ENCODE peak calls at places on chromosomes 4 and X, in four cellular contexts. G is NCI-H1436, F is GM12892, W is NCI-H1105. N is an unnamed sample.
A peak's percentile ranks its signal among the peaks of the same experiment; 100 is the strongest.

GRCh38 chrX:2264179-2265030 is 236.4 kb downstream of the DHRSX start:
- DNase-seq in G (no peak), F (no peak), W (no peak), N (no peak)

GRCh38 chrX:37666516-37666915 is 19.1 kb upstream of the XK start:
- DNase-seq in G (no peak), F (no peak), W (no peak), N (no peak)

GRCh38 chr4:85756938-85757337 is 282.0 kb downstream of the ARHGAP24 start:
- DNase-seq in G (peak; percentile 16), F (no peak), W (no peak), N (peak; percentile 37)

GRCh38 chrX:101774340-101774739 is 114.7 kb upstream of the ARMCX2 start:
- DNase-seq in G (no peak), F (no peak), W (no peak), N (no peak)

GRCh38 chr4:107548211-107548905 is 171.7 kb downstream of the PAPSS1 start:
- DNase-seq in G (no peak), F (no peak), W (no peak), N (no peak)

GRCh38 chrX:136310411-136310810 is 9.6 kb downstream of the ADGRG4 start:
- DNase-seq in G (no peak), F (no peak), W (no peak), N (peak; percentile 5)

GRCh38 chr4:26105815-26106699 is 192.0 kb downstream of the SMIM20 start:
- DNase-seq in G (no peak), F (no peak), W (no peak), N (no peak)

GRCh38 chr4:26213317-26213716 is 107.5 kb upstream of the RBPJ start:
- DNase-seq in G (no peak), F (no peak), W (no peak), N (no peak)

GRCh38 chr4:22488136-22488535 is 27.7 kb downstream of the ADGRA3 start:
- DNase-seq in G (no peak), F (no peak), W (no peak), N (no peak)

GRCh38 chr4:169900241-169900845 is 125.9 kb downstream of the MFAP3L start:
- DNase-seq in G (no peak), F (no peak), W (no peak), N (no peak)

GRCh38 chr4:36385951-36386561 is 104.6 kb downstream of the DTHD1 start:
- DNase-seq in G (no peak), F (peak; percentile 1), W (no peak), N (no peak)

GRCh38 chr4:19936471-19936870 is 315.2 kb upstream of the SLIT2 start:
- DNase-seq in G (no peak), F (no peak), W (no peak), N (no peak)

GRCh38 chr4:26034849-26035248 is 120.8 kb downstream of the SMIM20 start:
- DNase-seq in G (no peak), F (no peak), W (no peak), N (no peak)

GRCh38 chr4:22444813-22445212 is 71.1 kb downstream of the ADGRA3 start:
- DNase-seq in G (no peak), F (no peak), W (no peak), N (no peak)

GRCh38 chr4:80336582-80336981 is 1.1 kb downstream of the CFAP299 start:
- DNase-seq in G (peak; percentile 25), F (no peak), W (peak; percentile 20), N (peak; percentile 2)

GRCh38 chrX:108439434-108439883 is at the start of gene COL4A5:
- DNase-seq in G (peak; percentile 48), F (peak; percentile 2), W (peak; percentile 52), N (peak; percentile 95)

N was measured in A549.